ENCODE peak calls at places on chromosomes 6 and 20, in seven cellular contexts. O, X, S, D, Q, U and Z are unnamed samples.

GRCh38 chr6:116616757-116617093 is 446 bp downstream of the RSPH4A start:
- DNase-seq in O (no peak), X (no peak), S (no peak), D (peak; percentile 36), Q (no peak), U (no peak), Z (peak; percentile 5)

GRCh38 chr20:9955646-9956045 is 79.1 kb upstream of the ANKEF1 start:
- DNase-seq in O (no peak), X (peak; percentile 73), S (no peak), D (no peak), Q (peak; percentile 17), U (peak; percentile 82), Z (no peak)

GRCh38 chr20:64055893-64056638 is 6.6 kb upstream of the SOX18 start:
- DNase-seq in O (no peak), X (no peak), S (no peak), D (peak; percentile 60), Q (peak; percentile 84), U (peak; percentile 10), Z (no peak)

GRCh38 chr6:45554596-45554995 is 176.9 kb upstream of the SUPT3H start:
- DNase-seq in O (no peak), X (no peak), S (no peak), D (no peak), Q (no peak), U (peak; percentile 8), Z (peak; percentile 10)

GRCh38 chr6:150841697-150842096 is 23.8 kb upstream of the MTHFD1L start:
- DNase-seq in O (no peak), X (no peak), S (no peak), D (no peak), Q (no peak), U (no peak), Z (no peak)

GRCh38 chr6:164692772-164693171 is 616.6 kb downstream of the C6orf118 start:
- DNase-seq in O (no peak), X (no peak), S (no peak), D (no peak), Q (no peak), U (no peak), Z (no peak)

GRCh38 chr6:161218222-161218621 is 55.6 kb downstream of the AGPAT4 start:
- DNase-seq in O (no peak), X (no peak), S (no peak), D (no peak), Q (no peak), U (no peak), Z (no peak)

GRCh38 chr20:50655325-50655880 is 35.9 kb downstream of the RIPOR3 start:
- DNase-seq in O (peak; percentile 92), X (no peak), S (no peak), D (peak; percentile 76), Q (no peak), U (no peak), Z (peak; percentile 72)

GRCh38 chr6:71403422-71404134 is 115.0 kb downstream of the OGFRL1 start:
- DNase-seq in O (peak; percentile 38), X (no peak), S (no peak), D (no peak), Q (peak; percentile 55), U (peak; percentile 38), Z (no peak)

GRCh38 chr6:27216874-27217273 is 30.6 kb upstream of the PRSS16 start:
- DNase-seq in O (no peak), X (no peak), S (no peak), D (no peak), Q (no peak), U (no peak), Z (no peak)

GRCh38 chr6:37493047-37493995 is 6.4 kb downstream of the CCDC167 start:
- DNase-seq in O (no peak), X (no peak), S (no peak), D (no peak), Q (no peak), U (no peak), Z (peak; percentile 37)

GRCh38 chr6:133973109-133973971 is 20.3 kb downstream of the TBPL1 start:
- DNase-seq in O (peak; percentile 76), X (peak; percentile 31), S (peak; percentile 28), D (peak; percentile 67), Q (peak; percentile 64), U (peak; percentile 68), Z (peak; percentile 65)

GRCh38 chr20:24489631-24490260 is 20.3 kb downstream of the SYNDIG1 start:
- DNase-seq in O (no peak), X (no peak), S (no peak), D (no peak), Q (no peak), U (no peak), Z (no peak)

GRCh38 chr6:150139533-150139932 is 3.3 kb upstream of the PPP1R14C start:
- DNase-seq in O (no peak), X (no peak), S (no peak), D (no peak), Q (no peak), U (peak; percentile 13), Z (no peak)

GRCh38 chr6:21026576-21027273 is 492.5 kb downstream of the CDKAL1 start:
- DNase-seq in O (no peak), X (peak; percentile 66), S (no peak), D (no peak), Q (peak; percentile 90), U (peak; percentile 76), Z (no peak)

GRCh38 chr20:49285233-49285668 is 7.4 kb upstream of the ZNFX1 start:
- DNase-seq in O (no peak), X (no peak), S (no peak), D (no peak), Q (no peak), U (no peak), Z (no peak)
- H3K9me3 ChIP-seq in O (peaks cover 13% of the 10 kb centered on the region), X (no peaks in the 10 kb centered on the region), S (peaks cover 41% of the 10 kb centered on the region), D (no peaks in the 10 kb centered on the region), Q (no peaks in the 10 kb centered on the region), U (peaks cover 31% of the 10 kb centered on the region), Z (peaks cover 37% of the 10 kb centered on the region)

GRCh38 chr6:100447900-100448700 is 16.6 kb downstream of the SIM1 start:
- DNase-seq in O (no peak), X (no peak), S (no peak), D (no peak), Q (no peak), U (no peak), Z (no peak)
- TF ChIP-seq EZH2 in O (peak; percentile 70), X (peak; percentile 37), S (no peak), D (no peak), Q (peak; percentile 40), U (no peak), Z (no peak)

DNA sequence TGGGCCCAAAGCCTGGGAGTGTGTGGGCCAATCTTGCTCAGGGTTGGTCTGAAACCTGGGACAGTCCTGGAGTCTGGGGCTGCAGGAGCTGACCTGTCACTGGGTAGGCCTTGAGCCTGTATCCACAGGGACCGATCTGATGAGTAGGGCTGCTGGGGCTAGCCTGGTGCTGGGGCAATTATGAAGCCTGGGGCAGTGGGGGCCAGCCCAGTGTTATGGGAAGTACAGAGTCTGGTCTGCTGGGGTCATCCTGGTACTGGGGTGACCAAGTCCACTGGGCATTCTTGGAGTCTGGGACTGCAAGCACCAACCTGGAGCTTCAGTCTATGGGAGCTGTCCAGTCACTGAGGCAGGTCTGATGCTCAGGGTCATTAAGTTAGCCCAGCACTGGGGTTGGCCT is 20.7 kb downstream of the DEFB115 start:
- DNase-seq in O (no peak), X (no peak), S (no peak), D (no peak), Q (no peak), U (no peak), Z (no peak)
- H3K9me3 ChIP-seq in O (no peaks in the 10 kb centered on the region), X (peaks cover 17% of the 10 kb centered on the region), S (no peaks in the 10 kb centered on the region), D (peaks cover 9% of the 10 kb centered on the region), Q (peaks cover under 1% of the 10 kb centered on the region), U (no peaks in the 10 kb centered on the region), Z (peaks cover 6% of the 10 kb centered on the region)

DNA sequence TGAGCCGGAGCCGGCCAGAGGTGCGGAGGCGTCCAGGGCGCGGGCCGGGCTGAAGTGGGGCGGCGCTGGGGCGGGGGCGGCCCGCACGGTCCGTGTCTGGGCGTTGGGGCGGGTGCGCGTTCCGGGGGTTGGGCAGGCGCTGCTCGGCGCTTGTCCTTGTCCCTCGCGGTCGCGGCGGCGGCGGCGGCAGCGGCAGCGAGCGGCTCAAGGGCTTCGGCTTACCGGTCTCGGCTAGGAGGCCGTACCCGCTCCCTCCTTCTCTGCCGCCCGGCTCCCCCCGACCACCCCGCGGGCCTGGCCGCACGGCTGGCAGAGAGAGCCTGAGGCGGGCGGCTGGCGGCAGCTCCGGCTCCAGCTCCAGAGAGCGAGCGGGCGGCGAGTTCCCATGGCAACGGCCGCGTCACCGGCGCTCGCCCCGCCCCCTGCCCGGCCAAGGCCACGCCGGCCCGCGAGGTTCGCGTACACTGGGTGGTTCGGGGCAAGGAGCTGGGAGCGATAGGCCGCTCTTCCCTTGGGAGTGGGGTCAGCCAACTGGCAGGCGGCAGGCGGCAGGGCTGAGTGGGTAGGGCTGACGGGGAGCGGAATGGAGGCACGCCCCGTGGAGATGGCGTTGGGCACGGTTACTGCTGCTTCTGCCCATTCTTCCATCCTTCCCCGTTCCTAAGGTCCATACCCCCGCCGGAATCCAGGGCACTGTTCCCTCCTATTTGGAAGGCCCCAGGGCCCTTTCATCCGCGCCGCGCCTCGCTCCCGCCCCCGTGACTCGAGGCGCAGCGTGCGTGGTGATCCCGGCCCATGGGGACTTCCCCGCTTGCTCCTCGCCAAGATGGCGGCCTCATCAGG is at the start of gene LRRC73:
- DNase-seq in O (peak; percentile 77), X (peak; percentile 77), S (no peak), D (peak; percentile 93), Q (peak; percentile 84), U (peak; percentile 79), Z (peak; percentile 77)
- TF ChIP-seq EZH2 in O (no peak), X (no peak), S (no peak), D (no peak), Q (no peak), U (no peak), Z (no peak)